ENCODE peak calls at places on chromosome 20, in seven cellular contexts. N, V, M, L, P, B and Z are unnamed samples.

GRCh38 chr20:17875106-17875980 is 93.3 kb downstream of the SNX5 start:
- DNase-seq in B (no peak), V (no peak), N (no peak), L (no peak), M (no peak), P (peak), Z (peak)

GRCh38 chr20:21450572-21450971 is 53.2 kb upstream of the NKX2-4 start:
- DNase-seq in L (no peak), V (no peak), M (no peak), N (no peak), P (peak), B (no peak), Z (no peak)

GRCh38 chr20:49203011-49203410 is 14.9 kb upstream of the STAU1 start:
- DNase-seq in L (no peak), M (no peak), V (no peak), P (no peak), N (no peak), B (no peak), Z (no peak)

GRCh38 chr20:21511850-21512633 is 1.8 kb downstream of the NKX2-2 start:
- DNase-seq in M (no peak), B (no peak), L (peak), P (no peak), N (no peak), V (no peak), Z (no peak)

GRCh38 chr20:10581823-10582222 is 92.0 kb downstream of the JAG1 start:
- DNase-seq in B (no peak), M (no peak), L (no peak), N (no peak), V (no peak), P (peak), Z (no peak)

GRCh38 chr20:59217162-59217561 is 53.5 kb downstream of the ZNF831 start:
- DNase-seq in P (no peak), L (no peak), B (no peak), M (no peak), V (no peak), N (no peak), Z (no peak)

GRCh38 chr20:37265152-37265551 is 3.5 kb upstream of the GHRH start:
- DNase-seq in L (no peak), M (no peak), N (no peak), V (no peak), B (no peak), P (no peak), Z (no peak)

GRCh38 chr20:54092021-54092420 is 21.6 kb upstream of the BCAS1 start:
- DNase-seq in M (no peak), N (no peak), V (no peak), P (no peak), L (no peak), B (no peak), Z (no peak)

GRCh38 chr20:58271596-58272460 is 37.7 kb upstream of the RAB22A start:
- DNase-seq in P (no peak), N (no peak), B (no peak), L (peak), M (no peak), V (no peak), Z (no peak)

GRCh38 chr20:45325367-45325766 is 17.3 kb upstream of the MATN4 start:
- DNase-seq in L (no peak), M (no peak), N (no peak), V (no peak), B (no peak), P (no peak), Z (no peak)

GRCh38 chr20:45323731-45324130 is 15.6 kb upstream of the MATN4 start:
- DNase-seq in V (no peak), M (no peak), N (no peak), B (no peak), P (no peak), L (no peak), Z (no peak)

GRCh38 chr20:45320948-45321595 is 13.0 kb upstream of the MATN4 start:
- DNase-seq in B (peak), P (no peak), V (no peak), N (no peak), L (no peak), M (no peak), Z (no peak)

GRCh38 chr20:45318948-45319347 is 10.8 kb upstream of the MATN4 start:
- DNase-seq in V (no peak), P (no peak), N (no peak), L (no peak), B (no peak), M (no peak), Z (no peak)

DNA sequence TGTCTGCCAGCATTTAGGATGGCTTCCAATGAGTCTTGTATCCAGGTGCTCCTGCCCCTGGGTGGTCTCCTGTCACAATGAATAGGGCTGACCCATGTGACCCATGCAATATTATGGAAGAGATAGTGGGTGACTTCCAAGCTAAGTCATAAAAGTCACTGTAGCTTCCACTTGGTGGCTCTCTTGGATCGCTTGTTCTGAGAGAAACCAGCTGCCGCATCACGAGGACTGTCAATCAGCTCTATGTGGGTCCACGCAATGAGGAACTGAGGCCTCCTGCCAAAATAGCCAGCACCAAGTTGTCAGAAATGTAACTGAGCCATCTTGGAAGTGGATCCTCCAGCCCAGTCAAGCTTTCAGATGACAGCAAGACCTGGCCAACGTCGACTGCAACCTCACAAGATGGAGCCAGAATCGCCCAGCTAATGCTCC is 14.9 kb upstream of the MATN4 start:
- DNase-seq in N (peak), L (no peak), B (no peak), P (peak), M (no peak), V (peak), Z (peak)
- TF ChIP-seq JUND in N (no peak), L (no peak), B (no peak), P (no peak), M (no peak), V (peak), Z (no peak)

DNA sequence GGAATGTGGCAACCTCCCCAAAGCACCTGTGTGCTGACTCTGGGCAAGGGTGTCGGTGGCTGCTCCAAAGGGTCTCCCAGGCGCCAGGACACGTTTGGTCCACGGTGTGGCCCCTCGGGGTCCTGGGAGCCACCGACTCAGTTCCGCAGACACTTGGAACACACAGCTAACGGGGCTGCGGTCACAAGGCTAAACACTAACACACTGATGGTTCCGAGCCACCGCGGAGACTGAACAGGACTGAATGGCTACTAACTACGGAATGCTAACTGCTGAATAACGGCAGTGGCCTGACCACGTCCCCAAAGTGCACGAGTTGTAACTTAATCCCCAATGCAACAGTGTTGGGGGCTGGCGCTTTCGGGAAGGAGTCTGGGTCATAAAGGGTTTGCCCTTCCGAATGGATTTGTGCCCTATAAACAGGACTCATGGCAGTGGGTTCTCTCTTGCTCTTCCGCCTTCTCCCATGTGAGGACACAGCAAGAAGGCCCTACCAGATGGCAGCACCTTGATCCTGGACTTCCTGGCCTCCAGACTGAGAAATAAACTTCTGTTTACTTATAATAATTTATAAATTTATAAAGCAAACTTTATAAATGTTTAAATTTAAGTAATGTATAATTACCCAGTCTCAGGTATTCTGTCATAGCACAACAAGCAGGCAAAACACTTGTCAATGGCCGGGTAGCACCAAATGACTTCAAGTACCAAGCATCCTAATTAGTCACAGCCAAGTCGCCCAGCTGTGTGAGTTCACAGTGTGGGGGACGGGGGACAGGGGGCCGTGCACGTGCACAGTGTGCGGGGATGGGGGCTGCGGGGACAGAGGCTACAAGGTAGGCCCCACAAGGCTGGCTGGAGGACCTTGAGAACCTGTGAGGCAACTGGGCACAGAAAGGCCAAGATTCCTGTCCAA is 2.3 kb upstream of the EEF1A2 start:
- DNase-seq in V (no peak), P (no peak), B (no peak), L (no peak), N (no peak), M (no peak), Z (no peak)
- TF ChIP-seq JUND in V (no peak), P (no peak), B (no peak), L (no peak), N (no peak), M (no peak), Z (no peak)

DNA sequence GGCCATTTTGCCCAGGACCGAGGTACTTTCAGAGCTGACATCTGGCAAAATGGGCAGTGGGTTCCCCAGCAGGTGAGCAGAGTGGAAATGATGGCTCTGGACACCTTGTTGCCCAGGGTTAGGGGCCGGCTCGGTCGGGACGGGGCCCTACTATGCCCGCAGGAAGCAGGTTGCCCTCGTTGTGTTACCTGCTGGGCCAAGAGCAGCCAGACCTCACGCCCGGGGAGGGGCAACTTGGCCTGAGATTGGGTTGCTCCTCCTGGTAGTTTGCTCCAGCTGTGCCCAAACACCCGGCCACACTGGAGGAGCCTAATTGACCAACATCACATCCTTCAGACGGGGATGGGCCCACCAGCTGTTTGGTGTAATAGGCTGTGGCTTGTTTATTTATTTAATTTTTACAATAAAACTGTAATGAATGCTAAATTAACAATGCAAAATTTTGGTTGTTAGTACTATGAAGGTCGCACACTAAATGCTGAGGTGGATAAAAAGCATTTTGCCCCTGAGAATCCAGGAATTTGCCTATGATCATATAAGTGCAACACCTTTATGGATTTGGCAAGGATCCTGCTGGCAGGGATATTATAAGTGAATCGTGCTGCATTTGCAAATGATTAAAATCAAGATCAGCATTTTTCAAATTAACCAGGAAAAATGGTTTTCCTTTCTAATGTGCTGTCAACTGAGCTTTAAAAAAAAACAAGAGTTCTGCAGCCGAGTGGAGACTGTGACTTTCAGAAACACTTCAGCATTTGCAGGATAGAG is 26.6 kb upstream of the PCMTD2 start:
- DNase-seq in B (no peak), N (no peak), L (no peak), V (no peak), M (no peak), P (no peak), Z (no peak)
- TF ChIP-seq JUND in B (no peak), N (no peak), L (no peak), V (no peak), M (no peak), P (no peak), Z (no peak)

DNA sequence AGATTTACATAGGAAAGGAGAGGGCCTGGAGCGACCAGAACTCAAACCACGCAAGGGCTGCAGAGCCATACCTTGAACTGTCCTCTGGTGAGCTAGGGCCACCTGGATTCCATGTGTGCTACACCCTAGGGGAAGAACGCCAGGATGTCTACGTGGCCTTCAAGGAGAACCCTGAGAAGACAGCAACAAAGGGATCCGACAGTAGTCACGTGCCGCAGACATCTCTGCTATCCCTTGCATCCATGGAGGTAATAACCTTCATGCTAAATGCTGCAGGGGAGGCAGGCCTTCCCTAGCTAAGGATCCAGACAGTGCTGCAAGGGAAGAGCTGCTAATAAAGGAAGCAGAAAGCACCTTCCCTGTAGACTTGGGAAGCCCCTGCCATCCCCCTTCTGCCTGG is 52.9 kb downstream of the NOL4L start:
- DNase-seq in M (no peak), N (no peak), V (no peak), L (no peak), P (no peak), B (no peak), Z (no peak)
- TF ChIP-seq JUND in M (no peak), N (no peak), V (no peak), L (no peak), P (no peak), B (no peak), Z (no peak)

DNA sequence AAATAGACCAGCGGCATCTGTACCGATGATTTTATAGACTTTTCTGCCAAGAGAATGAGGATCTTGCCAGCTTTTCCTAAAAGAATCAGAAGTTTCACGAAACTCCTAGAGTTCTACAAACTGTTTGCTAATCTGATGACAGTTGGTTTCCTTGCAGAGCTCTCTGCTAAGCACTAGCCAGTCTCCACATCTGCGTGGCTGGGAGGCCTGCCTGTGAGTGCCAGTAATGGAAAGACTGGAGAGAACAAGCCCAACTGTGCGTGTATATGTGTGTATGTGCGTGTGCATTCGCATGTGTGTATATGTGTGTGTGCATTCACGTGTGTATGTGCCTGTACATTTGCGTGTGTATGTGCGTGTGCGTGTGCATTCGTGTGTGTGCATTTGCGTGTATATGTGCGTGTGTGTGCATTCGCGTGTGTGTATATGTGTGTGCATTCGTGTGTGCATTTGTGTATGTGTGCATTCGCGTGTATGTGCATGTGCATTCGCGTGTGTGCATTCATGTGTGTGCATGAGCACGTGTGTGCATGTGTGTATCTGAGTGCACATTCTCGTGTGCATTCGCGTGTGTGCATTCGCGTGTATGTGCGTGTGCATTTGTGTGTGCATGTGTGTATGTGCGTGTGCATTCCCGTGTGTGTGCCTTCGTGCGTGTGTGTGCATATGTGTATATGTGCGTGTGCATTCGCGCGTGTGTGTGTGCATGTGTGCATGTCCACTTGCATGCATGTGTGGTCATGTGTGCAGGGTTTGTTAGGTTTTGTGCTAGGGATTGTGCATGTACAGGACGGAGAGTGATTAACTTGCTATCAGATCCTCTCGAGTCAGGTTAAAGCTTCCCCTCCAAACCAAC is 379.4 kb downstream of the TAF4 start:
- DNase-seq in N (no peak), P (no peak), V (no peak), M (no peak), B (no peak), L (no peak), Z (no peak)
- TF ChIP-seq JUND in N (no peak), P (no peak), V (no peak), M (no peak), B (no peak), L (no peak), Z (no peak)

DNA sequence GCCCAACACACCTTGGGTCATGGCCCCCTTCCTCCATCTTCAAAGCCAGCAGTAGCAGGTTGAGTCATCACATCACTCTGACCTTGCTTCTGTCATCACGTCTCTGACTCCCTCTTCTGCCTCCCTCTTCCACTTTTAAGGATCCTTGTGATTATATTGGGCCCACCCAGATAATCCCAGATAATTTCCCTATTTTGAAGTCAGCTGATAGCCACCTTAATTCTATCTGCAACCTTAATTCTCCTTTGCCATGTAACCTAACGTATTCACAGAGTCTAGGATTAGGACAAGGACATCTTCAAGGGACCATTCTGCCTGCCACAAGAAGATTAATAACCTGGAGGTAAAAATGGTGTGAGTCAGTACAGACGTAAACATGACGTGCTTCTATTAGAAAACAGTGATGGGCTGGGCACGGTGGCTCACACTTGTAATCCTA is 3.2 kb downstream of the ZSWIM3 start:
- DNase-seq in B (no peak), M (no peak), N (no peak), V (peak), L (no peak), P (no peak), Z (no peak)
- TF ChIP-seq JUND in B (no peak), M (no peak), N (no peak), V (peak), L (no peak), P (no peak), Z (no peak)

GRCh38 chr20:1895674-1896496 is 678 bp downstream of the SIRPA start:
- DNase-seq in L (no peak), M (no peak), B (no peak), N (no peak), V (no peak), P (no peak), Z (no peak)
- TF ChIP-seq JUND in L (no peak), M (no peak), B (no peak), N (no peak), V (no peak), P (no peak), Z (no peak)

GRCh38 chr20:22861231-22861980 is 173.7 kb upstream of the SSTR4 start:
- DNase-seq in N (no peak), L (no peak), V (no peak), B (no peak), P (no peak), M (no peak), Z (no peak)

GRCh38 chr20:22862645-22863230 is 172.4 kb upstream of the SSTR4 start:
- DNase-seq in B (no peak), P (no peak), L (no peak), V (no peak), N (no peak), M (no peak), Z (no peak)

GRCh38 chr20:22863881-22864280 is 171.2 kb upstream of the SSTR4 start:
- DNase-seq in M (no peak), B (no peak), N (no peak), L (no peak), P (no peak), V (no peak), Z (no peak)

GRCh38 chr20:22866757-22867425 is 168.2 kb upstream of the SSTR4 start:
- DNase-seq in P (no peak), M (no peak), N (no peak), V (no peak), B (no peak), L (no peak), Z (no peak)

DNA sequence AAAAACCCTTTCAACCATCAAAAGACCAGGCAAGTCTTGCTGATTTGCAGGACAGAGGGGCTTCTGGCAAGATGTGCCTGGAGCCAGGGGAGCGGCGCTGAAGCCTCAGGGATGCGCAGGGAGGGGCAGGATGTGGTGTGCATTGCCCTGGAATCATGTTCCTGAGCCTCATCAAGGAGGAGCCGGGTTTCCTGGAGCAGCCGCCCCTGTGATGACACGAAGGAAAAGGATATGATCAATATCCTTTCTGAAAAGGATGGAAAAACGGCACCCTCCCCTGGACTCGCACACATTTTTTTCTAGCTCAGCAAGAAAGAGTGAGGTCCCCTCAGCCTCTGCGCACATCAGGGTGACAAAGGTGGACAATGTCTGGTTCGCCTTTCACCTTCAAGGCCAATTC is 173.1 kb upstream of the SSTR4 start:
- DNase-seq in M (no peak), V (no peak), P (no peak), L (no peak), N (no peak), B (no peak), Z (no peak)
- TF ChIP-seq JUND in M (no peak), V (no peak), P (no peak), L (no peak), N (no peak), B (no peak), Z (no peak)